ENCODE peak calls at places on chromosomes 3 and 15, in seven cellular contexts. K is progenitor cell of endocrine pancreas, Z is lower lobe of right lung, I is BJ, C is fibroblast of mammary gland, F is pancreas, E is thyroid gland. B is an unnamed sample.

GRCh38 chr3:105555206-105555605 is 188.5 kb downstream of the ALCAM start:
- DNase-seq in F (no peak), I (no peak), E (no peak), C (no peak), K (no peak), Z (no peak), B (no peak)

GRCh38 chr3:185094691-185095090 is 58.2 kb downstream of the C3orf70 start:
- DNase-seq in K (no peak), Z (no peak), E (no peak), I (no peak), F (no peak), C (peak; percentile 19), B (peak; percentile 53)

GRCh38 chr15:33154366-33155166 is 39.9 kb downstream of the FMN1 start:
- DNase-seq in C (peak; percentile 84), I (peak; percentile 53), E (no peak), Z (peak; percentile 71), K (no peak), F (no peak), B (no peak)

GRCh38 chr15:66594344-66594743 is 28.5 kb upstream of the LCTL start:
- DNase-seq in I (no peak), E (no peak), C (no peak), F (no peak), Z (peak; percentile 39), K (no peak), B (no peak)

GRCh38 chr3:167406876-167407492 is 26.9 kb upstream of the ZBBX start:
- DNase-seq in E (peak; percentile 19), F (peak; percentile 60), C (peak; percentile 77), I (no peak), K (peak; percentile 37), Z (no peak), B (no peak)

GRCh38 chr3:99023590-99024192 is 122.2 kb upstream of the DCBLD2 start:
- DNase-seq in Z (no peak), C (peak; percentile 60), F (no peak), E (no peak), K (no peak), I (peak; percentile 4), B (peak; percentile 20)

GRCh38 chr3:4529901-4530588 is 36.9 kb downstream of the ITPR1 start:
- DNase-seq in E (no peak), I (no peak), K (no peak), C (no peak), F (no peak), Z (no peak), B (no peak)

GRCh38 chr15:41605566-41605965 is 46.6 kb downstream of the TYRO3 start:
- DNase-seq in C (no peak), Z (no peak), K (no peak), F (no peak), I (no peak), E (no peak), B (no peak)

GRCh38 chr3:64484289-64484992 is 203.4 kb downstream of the ADAMTS9 start:
- DNase-seq in C (peak; percentile 82), I (peak; percentile 13), Z (peak; percentile 66), K (peak; percentile 78), F (peak; percentile 62), E (peak; percentile 81), B (peak; percentile 60)

GRCh38 chr3:177195242-177195940 is 1.9 kb downstream of the TBL1XR1 start:
- DNase-seq in K (no peak), I (no peak), E (peak; percentile 79), Z (no peak), C (no peak), F (peak; percentile 28), B (no peak)

GRCh38 chr15:39692464-39693327 is 89.9 kb downstream of the FSIP1 start:
- DNase-seq in C (no peak), K (no peak), I (no peak), F (no peak), E (no peak), Z (no peak), B (no peak)

GRCh38 chr15:81942157-81942556 is 103.7 kb downstream of the MEX3B start:
- DNase-seq in K (no peak), C (no peak), Z (no peak), E (no peak), I (no peak), F (no peak), B (no peak)

GRCh38 chr15:62264196-62264595 is 99.1 kb upstream of the C2CD4B start:
- DNase-seq in C (no peak), F (no peak), K (no peak), Z (no peak), I (no peak), E (no peak), B (no peak)

GRCh38 chr3:127008236-127008635 is 25.3 kb downstream of the PLXNA1 start:
- DNase-seq in F (no peak), K (no peak), E (no peak), I (no peak), Z (no peak), C (no peak), B (no peak)

GRCh38 chr3:186930143-186930638 is at the start of gene ST6GAL1:
- DNase-seq in F (no peak), E (peak; percentile 76), I (no peak), Z (peak; percentile 87), K (peak; percentile 58), C (peak; percentile 45), B (peak; percentile 58)

GRCh38 chr15:48641416-48641815 is 4.1 kb downstream of the FBN1 start:
- DNase-seq in Z (no peak), K (no peak), I (no peak), E (peak; percentile 43), C (peak; percentile 65), F (no peak), B (no peak)

GRCh38 chr3:46538803-46539442 is 27.2 kb downstream of the LRRC2 start:
- DNase-seq in E (peak; percentile 36), Z (peak; percentile 74), I (no peak), C (peak; percentile 57), F (no peak), K (no peak), B (no peak)

GRCh38 chr15:39447431-39447830 is 133.4 kb upstream of the THBS1 start:
- DNase-seq in I (no peak), K (no peak), F (no peak), E (no peak), C (no peak), Z (no peak), B (no peak)

GRCh38 chr15:100786901-100787566 is 92.6 kb upstream of the ALDH1A3 start:
- DNase-seq in K (peak; percentile 2), Z (no peak), I (no peak), E (no peak), F (no peak), C (no peak), B (no peak)

GRCh38 chr3:168121175-168121853 is 25.6 kb upstream of the GOLIM4 start:
- DNase-seq in Z (no peak), I (no peak), F (no peak), C (no peak), K (no peak), E (no peak), B (no peak)

GRCh38 chr3:51500632-51501131 is 867 bp upstream of the DCAF1 start:
- DNase-seq in C (no peak), F (peak; percentile 27), K (no peak), I (no peak), Z (peak; percentile 51), E (peak; percentile 13), B (no peak)

GRCh38 chr15:42130246-42130986 is 26.0 kb downstream of the PLA2G4F start:
- DNase-seq in E (no peak), K (no peak), C (no peak), F (no peak), Z (no peak), I (no peak), B (no peak)

GRCh38 chr3:124297062-124297980 is 305.4 kb upstream of the ROPN1 start:
- DNase-seq in I (no peak), Z (no peak), F (no peak), K (no peak), E (no peak), C (no peak), B (no peak)

GRCh38 chr15:90099072-90099867 is 3.0 kb downstream of the IDH2 start:
- DNase-seq in K (no peak), C (no peak), I (no peak), Z (no peak), E (no peak), F (no peak), B (no peak)

GRCh38 chr15:58287891-58288290 is 143.9 kb upstream of the LIPC start:
- DNase-seq in Z (no peak), C (no peak), F (no peak), I (no peak), K (no peak), E (no peak), B (no peak)

GRCh38 chr15:50797926-50798325 is 32.4 kb upstream of the SPPL2A start:
- DNase-seq in K (no peak), E (peak; percentile 46), I (no peak), C (no peak), Z (no peak), F (peak; percentile 20), B (no peak)

GRCh38 chr3:39185326-39185958 is 7.0 kb downstream of the XIRP1 start:
- DNase-seq in I (no peak), F (no peak), Z (no peak), K (no peak), C (no peak), E (no peak), B (no peak)

DNA sequence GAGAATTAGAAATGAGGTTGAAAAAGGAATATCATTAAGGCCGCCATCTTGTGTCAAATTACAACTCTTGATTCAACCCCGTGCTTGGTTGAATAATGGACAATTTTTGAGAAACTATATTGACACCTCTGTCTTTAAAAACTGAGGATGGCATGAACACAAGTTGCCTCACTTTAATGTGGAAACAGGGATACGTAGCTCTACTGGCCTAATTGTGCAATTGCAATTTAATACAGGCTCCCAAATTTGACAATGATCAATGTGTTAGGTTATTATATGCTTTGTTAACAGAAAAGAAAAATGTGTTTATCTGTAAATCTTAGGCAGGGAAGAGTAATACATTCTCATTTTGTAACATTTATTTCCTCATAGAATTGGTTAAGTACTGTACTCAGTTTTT is 77.1 kb upstream of the MCTP2 start:
- DNase-seq in K (no peak), I (no peak), C (no peak), E (no peak), Z (no peak), F (no peak), B (no peak)
- TF ChIP-seq CTCF in K (no peak), I (no peak), C (no peak), E (no peak), Z (no peak), F (no peak), B (no peak)

GRCh38 chr3:132317229-132317948 is at the start of gene ACP3:
- DNase-seq in K (no peak), C (peak; percentile 89), E (peak; percentile 86), F (peak; percentile 66), Z (peak; percentile 70), I (peak; percentile 10), B (peak; percentile 36)
- TF ChIP-seq CTCF in K (peak; percentile 6), C (no peak), E (no peak), F (no peak), Z (no peak), I (no peak), B (no peak)

GRCh38 chr15:92384391-92384790 is 9.3 kb upstream of the ST8SIA2 start:
- DNase-seq in Z (no peak), E (no peak), K (no peak), C (no peak), I (no peak), F (no peak), B (no peak)

GRCh38 chr15:92385096-92385495 is 8.6 kb upstream of the ST8SIA2 start:
- DNase-seq in F (no peak), C (peak; percentile 59), Z (no peak), K (no peak), E (no peak), I (no peak), B (no peak)

GRCh38 chr15:92383528-92384326 is 10.0 kb upstream of the ST8SIA2 start:
- DNase-seq in C (peak; percentile 11), I (no peak), F (no peak), Z (no peak), K (peak; percentile 36), E (no peak), B (no peak)
- TF ChIP-seq CTCF in C (peak; percentile 59), I (peak; percentile 68), F (peak; percentile 37), Z (peak; percentile 37), K (peak; percentile 80), E (peak; percentile 35), B (peak; percentile 74)

GRCh38 chr3:182139627-182140357 is 428.1 kb downstream of the SOX2 start:
- DNase-seq in E (no peak), C (no peak), I (no peak), F (no peak), K (no peak), Z (no peak), B (no peak)
- TF ChIP-seq CTCF in E (no peak), C (no peak), I (no peak), F (no peak), K (peak; percentile 30), Z (no peak), B (no peak)